ENCODE peak calls at places on chromosomes 3 and 15, in eight cellular contexts. R is progenitor cell of endocrine pancreas; V is NCI-H1436; T is Right ventricle myocardium superior; F is stimulated activated naive CD8-positive, alpha-beta T cell treated with anti-CD3 and anti-CD28 coated beads, Interleukin-15, Interleukin-2, amounts not matched to agents 100 U/mL and 50 U/mL, for 24 hours; A is SK-N-DZ; P is NCI-H2171 treated with DMSO at 0.1 percent for 48 hours; L is NCI-H345. S is an unnamed sample.

GRCh38 chr3:100030346-100030745 is 84.0 kb downstream of the FILIP1L start:
- DNase-seq in R (no peak), V (no peak), T (no peak), F (no peak), A (no peak), P (peak; percentile 25), L (no peak), S (no peak)

GRCh38 chr3:119420196-119420595 is 43.2 kb downstream of the TMEM39A start:
- DNase-seq in R (no peak), V (no peak), T (no peak), F (no peak), A (peak; percentile 18), P (no peak), L (no peak), S (no peak)

GRCh38 chr3:155572085-155572484 is 172.8 kb downstream of the PLCH1 start:
- DNase-seq in R (no peak), V (no peak), T (no peak), F (no peak), A (no peak), P (peak; percentile 3), L (no peak), S (no peak)

GRCh38 chr3:129592362-129593150 is 13.9 kb downstream of the PLXND1 start:
- DNase-seq in R (no peak), V (no peak), T (peak; percentile 89), F (no peak), A (no peak), P (no peak), L (no peak), S (peak; percentile 87)

GRCh38 chr15:89761009-89761831 is 10.2 kb upstream of the MESP1 start:
- DNase-seq in R (no peak), V (no peak), T (no peak), F (no peak), A (no peak), P (no peak), L (no peak), S (no peak)

GRCh38 chr3:85567074-85567676 is 608.4 kb downstream of the CADM2 start:
- DNase-seq in R (no peak), V (peak; percentile 3), T (no peak), F (peak; percentile 28), A (peak; percentile 23), P (peak; percentile 3), L (peak; percentile 3), S (no peak)

GRCh38 chr3:179589143-179589542 is 15.3 kb downstream of the MRPL47 start:
- DNase-seq in R (no peak), V (no peak), T (no peak), F (no peak), A (no peak), P (no peak), L (no peak), S (no peak)

GRCh38 chr3:188432826-188433525 is 279.0 kb downstream of the LPP start:
- DNase-seq in R (no peak), V (no peak), T (no peak), F (no peak), A (no peak), P (no peak), L (no peak), S (no peak)

GRCh38 chr3:23198801-23199200 is 4.3 kb upstream of the UBE2E2 start:
- DNase-seq in R (no peak), V (no peak), T (no peak), F (no peak), A (no peak), P (no peak), L (no peak), S (no peak)

GRCh38 chr3:124351430-124352142 is 359.7 kb upstream of the ROPN1 start:
- DNase-seq in R (no peak), V (peak; percentile 73), T (no peak), F (no peak), A (peak; percentile 39), P (peak; percentile 82), L (peak; percentile 50), S (no peak)

GRCh38 chr15:85581495-85581894 is 201.1 kb downstream of the AKAP13 start:
- DNase-seq in R (no peak), V (no peak), T (peak; percentile 78), F (peak; percentile 46), A (no peak), P (no peak), L (no peak), S (peak; percentile 77)

GRCh38 chr3:121834079-121834730 is 655 bp downstream of the IQCB1 start:
- DNase-seq in R (no peak), V (peak; percentile 12), T (no peak), F (no peak), A (no peak), P (peak; percentile 41), L (peak; percentile 33), S (no peak)

GRCh38 chr3:126155819-126156218 is 24.6 kb downstream of the ALDH1L1 start:
- DNase-seq in R (no peak), V (no peak), T (no peak), F (no peak), A (no peak), P (no peak), L (no peak), S (no peak)

GRCh38 chr3:186489507-186489906 is 54.7 kb downstream of the CRYGS start:
- DNase-seq in R (no peak), V (no peak), T (no peak), F (no peak), A (no peak), P (no peak), L (no peak), S (no peak)

GRCh38 chr3:101151286-101151901 is 158.2 kb upstream of the ABI3BP start:
- DNase-seq in R (no peak), V (no peak), T (no peak), F (no peak), A (no peak), P (no peak), L (no peak), S (no peak)

GRCh38 chr3:171187706-171188290 is 161.3 kb upstream of the SLC2A2 start:
- DNase-seq in R (peak; percentile 15), V (peak; percentile 28), T (no peak), F (no peak), A (peak; percentile 44), P (peak; percentile 53), L (no peak), S (no peak)

GRCh38 chr15:76339302-76340197 is 3.0 kb downstream of the ISL2 start:
- DNase-seq in R (no peak), V (no peak), T (no peak), F (peak; percentile 23), A (no peak), P (no peak), L (no peak), S (no peak)

GRCh38 chr15:33043636-33044035 is 150.9 kb downstream of the FMN1 start:
- DNase-seq in R (no peak), V (no peak), T (no peak), F (no peak), A (no peak), P (no peak), L (no peak), S (no peak)

GRCh38 chr15:80697316-80697715 is 2.2 kb downstream of the ABHD17C start:
- DNase-seq in R (no peak), V (no peak), T (no peak), F (no peak), A (no peak), P (no peak), L (no peak), S (no peak)

GRCh38 chr3:115381573-115381912 is 234.5 kb upstream of the ZBTB20 start:
- DNase-seq in R (no peak), V (no peak), T (peak; percentile 79), F (no peak), A (no peak), P (peak; percentile 69), L (no peak), S (no peak)

GRCh38 chr3:27253391-27253790 is 115.8 kb downstream of the NEK10 start:
- DNase-seq in R (no peak), V (no peak), T (no peak), F (no peak), A (no peak), P (no peak), L (no peak), S (no peak)

GRCh38 chr3:8597515-8597853 is 47.1 kb downstream of the SSUH2 start:
- DNase-seq in R (no peak), V (no peak), T (no peak), F (no peak), A (no peak), P (no peak), L (no peak), S (no peak)

GRCh38 chr15:42796955-42797779 is 60.2 kb upstream of the CDAN1 start:
- DNase-seq in R (no peak), V (no peak), T (no peak), F (no peak), A (no peak), P (peak; percentile 38), L (no peak), S (no peak)

GRCh38 chr3:190983875-190984274 is 121.4 kb upstream of the GMNC start:
- DNase-seq in R (no peak), V (no peak), T (no peak), F (no peak), A (no peak), P (no peak), L (no peak), S (no peak)

GRCh38 chr3:100260081-100260684 is 609 bp upstream of the TBC1D23 start:
- DNase-seq in R (peak; percentile 13), V (no peak), T (peak; percentile 70), F (no peak), A (peak; percentile 63), P (peak; percentile 9), L (peak; percentile 14), S (peak; percentile 84)

GRCh38 chr3:47413751-47414150 is 32.9 kb downstream of the PTPN23 start:
- DNase-seq in R (no peak), V (no peak), T (no peak), F (no peak), A (no peak), P (no peak), L (no peak), S (no peak)

GRCh38 chr15:96893159-96893906 is 562.8 kb downstream of the NR2F2 start:
- DNase-seq in R (no peak), V (peak; percentile 49), T (no peak), F (no peak), A (no peak), P (peak; percentile 5), L (peak; percentile 10), S (no peak)

GRCh38 chr3:50286322-50287227 is 5.7 kb downstream of the IFRD2 start:
- DNase-seq in R (no peak), V (no peak), T (no peak), F (no peak), A (no peak), P (no peak), L (no peak), S (no peak)

GRCh38 chr3:52056521-52056967 is at the start of gene DUSP7:
- DNase-seq in R (peak; percentile 58), V (peak; percentile 26), T (peak; percentile 85), F (peak; percentile 81), A (peak; percentile 67), P (peak; percentile 33), L (peak; percentile 72), S (peak; percentile 92)

GRCh38 chr3:191702121-191702520 is 241.2 kb downstream of the PYDC2 start:
- DNase-seq in R (no peak), V (no peak), T (no peak), F (no peak), A (no peak), P (no peak), L (no peak), S (no peak)

GRCh38 chr15:47870956-47871625 is 153.8 kb downstream of the SEMA6D start:
- DNase-seq in R (no peak), V (peak; percentile 15), T (no peak), F (no peak), A (no peak), P (peak; percentile 88), L (peak; percentile 55), S (no peak)

GRCh38 chr15:89127054-89127702 is 38.9 kb downstream of the ABHD2 start:
- DNase-seq in R (no peak), V (no peak), T (no peak), F (peak; percentile 23), A (no peak), P (peak; percentile 62), L (no peak), S (no peak)

GRCh38 chr3:26622634-26623408 is at the start of gene LRRC3B:
- DNase-seq in R (peak; percentile 30), V (no peak), T (no peak), F (no peak), A (peak; percentile 58), P (no peak), L (peak; percentile 35), S (no peak)

GRCh38 chr15:62365795-62366442 is 200.8 kb upstream of the C2CD4B start:
- DNase-seq in R (no peak), V (no peak), T (no peak), F (no peak), A (peak; percentile 38), P (peak; percentile 52), L (peak; percentile 67), S (no peak)

S was measured in aorta.